ENCODE peak calls at places on chromosomes 2 and 18, in four cellular contexts. K, P, H and B are unnamed samples. For H3K4me1, the result is how much of the 10 kb centered on the place peaks cover.

GRCh38 chr18:5518899-5519371 is 24.9 kb downstream of the EPB41L3 start:
- DNase-seq in H (no peak), P (no peak), K (peak), B (no peak)

GRCh38 chr2:203596183-203596582 is 61.1 kb upstream of the RAPH1 start:
- DNase-seq in P (no peak), H (no peak), K (no peak), B (no peak)

GRCh38 chr2:36695746-36696415 is 626 bp upstream of the VIT start:
- DNase-seq in H (no peak), K (peak), P (no peak), B (no peak)

GRCh38 chr2:9332136-9332852 is 91.0 kb downstream of the ITGB1BP1 start:
- DNase-seq in P (no peak), H (no peak), K (no peak), B (no peak)

GRCh38 chr18:60846396-60846795 is 473.8 kb upstream of the MC4R start:
- DNase-seq in K (no peak), H (no peak), P (no peak), B (no peak)

GRCh38 chr2:132272713-132273112 is 111.0 kb upstream of the ANKRD30BL start:
- DNase-seq in K (no peak), P (no peak), H (no peak), B (no peak)

GRCh38 chr2:88831792-88832248 is 140.3 kb downstream of the RPIA start:
- DNase-seq in P (no peak), H (peak), K (no peak), B (peak)

GRCh38 chr2:59932341-59932740 is 621.1 kb downstream of the BCL11A start:
- DNase-seq in K (no peak), H (no peak), P (no peak), B (no peak)

GRCh38 chr18:79092869-79093268 is 23.7 kb downstream of the ATP9B start:
- DNase-seq in P (no peak), K (peak), H (no peak), B (no peak)

GRCh38 chr2:81767173-81767720 is 1462.7 kb upstream of the LRRTM1 start:
- DNase-seq in H (no peak), P (no peak), K (peak), B (no peak)

GRCh38 chr2:234446404-234447076 is 50.3 kb downstream of the ARL4C start:
- DNase-seq in H (no peak), K (no peak), P (peak), B (peak)

GRCh38 chr18:3164381-3164780 is 55.4 kb downstream of the MYOM1 start:
- DNase-seq in H (no peak), K (no peak), P (no peak), B (no peak)

GRCh38 chr18:23169683-23170082 is 34.4 kb downstream of the CABLES1 start:
- DNase-seq in H (no peak), K (no peak), P (no peak), B (no peak)

GRCh38 chr2:107276034-107276433 is 390.1 kb upstream of the ST6GAL2 start:
- DNase-seq in K (no peak), H (no peak), P (no peak), B (no peak)

GRCh38 chr18:12777543-12777942 is 74.7 kb downstream of the PSMG2 start:
- DNase-seq in P (no peak), H (no peak), K (no peak), B (no peak)

GRCh38 chr2:101818531-101819451 is 121.3 kb downstream of the MAP4K4 start:
- DNase-seq in H (no peak), K (peak), P (no peak), B (no peak)

GRCh38 chr2:152354069-152354755 is 19.2 kb downstream of the FMNL2 start:
- DNase-seq in P (no peak), H (no peak), K (peak), B (no peak)

GRCh38 chr2:54652540-54652939 is 70.9 kb upstream of the EML6 start:
- DNase-seq in P (no peak), K (no peak), H (peak), B (no peak)

GRCh38 chr2:111975053-111975552 is 76.7 kb downstream of the MERTK start:
- DNase-seq in K (peak), P (peak), H (no peak), B (no peak)

GRCh38 chr2:231933916-231934401 is 7.8 kb upstream of the NPPC start:
- DNase-seq in H (no peak), P (no peak), K (no peak), B (peak)

GRCh38 chr18:47254341-47254939 is 3.0 kb upstream of the SKOR2 start:
- DNase-seq in P (no peak), H (peak), K (peak), B (peak)

GRCh38 chr2:49003206-49003605 is 151.1 kb downstream of the FSHR start:
- DNase-seq in K (peak), P (no peak), H (no peak), B (no peak)

GRCh38 chr2:111634050-111634784 is 249.8 kb downstream of the ANAPC1 start:
- DNase-seq in H (no peak), P (no peak), K (no peak), B (no peak)

GRCh38 chr18:70578480-70578879 is 289.6 kb downstream of the SOCS6 start:
- DNase-seq in P (no peak), H (no peak), K (no peak), B (no peak)

GRCh38 chr2:100929142-100929541 is 72.9 kb upstream of the RPL31 start:
- DNase-seq in P (no peak), K (no peak), H (no peak), B (no peak)

GRCh38 chr2:128715360-128715759 is 396.7 kb upstream of the HS6ST1 start:
- DNase-seq in H (no peak), P (no peak), K (no peak), B (no peak)

GRCh38 chr2:174633621-174633927 is 36.0 kb upstream of the WIPF1 start:
- DNase-seq in K (no peak), P (no peak), H (no peak), B (no peak)

GRCh38 chr2:204692790-204693189 is 147.5 kb downstream of the PARD3B start:
- DNase-seq in H (no peak), P (no peak), K (no peak), B (no peak)

GRCh38 chr2:57759822-57760300 is 286.7 kb upstream of the VRK2 start:
- DNase-seq in P (peak), K (peak), H (peak), B (peak)

GRCh38 chr2:113138428-113139322 is 11.3 kb downstream of the IL1RN start:
- DNase-seq in P (peak), H (peak), K (peak), B (no peak)

GRCh38 chr18:62781893-62782292 is 66.6 kb downstream of the PHLPP1 start:
- DNase-seq in K (peak), H (no peak), P (peak), B (no peak)

GRCh38 chr2:137093116-137093515 is 327.8 kb downstream of the THSD7B start:
- DNase-seq in H (no peak), K (no peak), P (no peak), B (no peak)

GRCh38 chr2:213148572-213149331 is 2.7 kb downstream of the IKZF2 start:
- DNase-seq in P (no peak), K (no peak), H (no peak), B (no peak)

GRCh38 chr2:109699646-109700045 is 85.5 kb downstream of the SOWAHC start:
- DNase-seq in P (no peak), K (peak), H (no peak), B (no peak)

GRCh38 chr18:8747440-8747937 is 42.1 kb downstream of the MTCL1 start:
- DNase-seq in P (no peak), K (peak), H (no peak), B (no peak)
- H3K4me1 ChIP-seq in P (under half), K (under half), H (under half), B (under half)

GRCh38 chr18:75083131-75083530 is 125.8 kb downstream of the PTGR3 start:
- DNase-seq in P (no peak), H (no peak), K (no peak), B (no peak)
- H3K4me1 ChIP-seq in P (under half), H (under half), K (under half), B (under half)

DNA sequence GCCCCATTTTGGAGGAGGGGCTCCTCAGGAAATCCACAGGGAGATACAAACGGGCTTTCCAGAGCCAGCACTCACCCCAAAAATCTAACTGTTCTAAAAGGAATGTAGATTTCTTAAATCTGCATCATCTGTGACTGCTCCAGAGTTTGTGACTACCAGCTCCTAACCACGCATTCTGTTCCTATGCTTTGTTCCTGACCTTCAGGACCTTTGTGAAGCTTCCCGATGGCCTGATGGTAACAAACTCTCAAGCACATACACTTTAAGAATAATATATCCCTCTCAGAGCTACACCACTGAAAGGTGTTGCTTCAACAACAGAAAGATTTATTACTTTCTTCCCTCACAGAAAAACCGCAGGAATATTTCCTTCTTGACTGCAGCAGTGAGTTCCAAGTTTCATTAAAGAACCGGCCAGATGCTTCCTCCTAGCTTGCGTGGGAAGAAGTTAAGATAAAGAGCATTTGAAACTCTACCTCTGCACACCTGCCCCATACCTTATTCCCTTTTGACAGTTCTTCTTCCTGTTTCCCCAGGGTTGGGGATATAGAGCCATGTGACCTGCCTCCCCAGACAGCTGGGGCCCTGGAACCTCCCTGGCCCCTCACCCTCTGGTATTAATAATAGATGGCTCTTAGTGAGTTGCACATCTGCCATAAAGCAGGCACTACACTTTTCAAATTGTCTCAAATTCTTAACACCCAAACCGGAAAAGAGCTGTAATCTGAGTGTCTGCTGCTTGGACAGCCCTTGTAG is 40.2 kb upstream of the EML4 start:
- DNase-seq in P (peak), K (peak), H (no peak), B (no peak)
- H3K4me1 ChIP-seq in P (half or more), K (under half), H (under half), B (under half)

GRCh38 chr18:53757346-53757745 is 467.1 kb downstream of the MBD2 start:
- DNase-seq in P (no peak), K (peak), H (no peak), B (no peak)

GRCh38 chr18:53753616-53754015 is 470.9 kb downstream of the MBD2 start:
- DNase-seq in K (no peak), H (no peak), P (no peak), B (no peak)

GRCh38 chr18:53754154-53754553 is 470.3 kb downstream of the MBD2 start:
- DNase-seq in K (no peak), H (no peak), P (no peak), B (no peak)

GRCh38 chr18:53755914-53756606 is 468.4 kb downstream of the MBD2 start:
- DNase-seq in H (no peak), K (no peak), P (no peak), B (no peak)

GRCh38 chr18:53756607-53756972 is 467.9 kb downstream of the MBD2 start:
- DNase-seq in H (no peak), P (no peak), K (no peak), B (no peak)
- H3K4me1 ChIP-seq in H (under half), P (under half), K (under half), B (under half)

GRCh38 chr2:143152652-143153051 is 23.4 kb downstream of the ARHGAP15 start:
- DNase-seq in K (no peak), P (no peak), H (no peak), B (no peak)
- H3K4me1 ChIP-seq in K (under half), P (under half), H (under half), B (under half)

GRCh38 chr2:38776531-38776930 is 1.5 kb upstream of the GEMIN6 start:
- DNase-seq in P (no peak), H (no peak), K (no peak), B (no peak)
- H3K4me1 ChIP-seq in P (under half), H (under half), K (under half), B (under half)

DNA sequence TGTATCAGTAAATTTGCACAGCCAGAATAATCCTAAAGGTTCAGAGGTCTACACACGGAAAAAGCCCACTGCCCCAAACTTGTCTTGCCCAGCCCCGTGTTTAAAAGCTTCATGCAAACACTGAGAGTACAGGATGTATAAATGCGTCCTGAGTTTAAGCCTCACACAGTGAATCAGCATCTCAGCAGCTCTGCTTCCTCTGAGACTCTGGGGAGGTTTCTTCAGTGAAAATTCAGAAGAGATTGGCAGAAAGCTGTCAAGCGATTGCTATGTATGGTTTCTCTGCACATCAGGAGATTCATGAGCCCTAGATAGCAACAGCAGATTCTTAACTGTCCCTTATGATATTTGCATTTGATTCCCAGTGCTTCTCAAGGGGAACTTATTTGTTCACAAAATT is 27.1 kb downstream of the CRACDL start:
- DNase-seq in H (no peak), K (peak), P (no peak), B (no peak)
- H3K4me1 ChIP-seq in H (under half), K (under half), P (under half), B (under half)

GRCh38 chr18:55609426-55609825 is 21.4 kb upstream of the TCF4 start:
- DNase-seq in H (no peak), P (no peak), K (no peak), B (no peak)
- H3K4me1 ChIP-seq in H (under half), P (under half), K (under half), B (under half)

GRCh38 chr2:69583434-69583833 is 60.1 kb downstream of the AAK1 start:
- DNase-seq in P (no peak), H (no peak), K (no peak), B (no peak)

GRCh38 chr2:69584127-69584889 is 59.2 kb downstream of the AAK1 start:
- DNase-seq in H (no peak), K (no peak), P (no peak), B (no peak)

GRCh38 chr2:69581774-69582581 is 61.6 kb downstream of the AAK1 start:
- DNase-seq in H (no peak), P (peak), K (peak), B (no peak)

GRCh38 chr2:69579561-69579960 is 64.0 kb downstream of the AAK1 start:
- DNase-seq in H (no peak), P (no peak), K (no peak), B (no peak)

GRCh38 chr2:69582582-69583176 is 60.9 kb downstream of the AAK1 start:
- DNase-seq in H (no peak), K (peak), P (no peak), B (no peak)
- H3K4me1 ChIP-seq in H (under half), K (under half), P (under half), B (half or more)

GRCh38 chr2:105756435-105756834 is 11.7 kb downstream of the NCK2 start:
- DNase-seq in K (no peak), P (no peak), H (no peak), B (no peak)

GRCh38 chr2:105755895-105756294 is 11.2 kb downstream of the NCK2 start:
- DNase-seq in K (no peak), P (no peak), H (no peak), B (no peak)

GRCh38 chr2:105754999-105755398 is 10.3 kb downstream of the NCK2 start:
- DNase-seq in P (no peak), H (no peak), K (no peak), B (no peak)

GRCh38 chr2:105760191-105760590 is 15.5 kb downstream of the NCK2 start:
- DNase-seq in K (no peak), P (no peak), H (no peak), B (no peak)

GRCh38 chr2:105757361-105757933 is 12.7 kb downstream of the NCK2 start:
- DNase-seq in H (no peak), K (no peak), P (no peak), B (no peak)
- H3K4me1 ChIP-seq in H (under half), K (under half), P (under half), B (half or more)